ENCODE peak calls at places on chromosomes 2 and 18, in seven cellular contexts. T is non-pigmented ciliary epithelial cell; B is Calu3; I is AG08395; L is mesenteric fat pad; C is HuH-7; M is stimulated activated CD4-positive, alpha-beta T cell treated with anti-CD3 and anti-CD28 coated beads, TNF-alpha, amount 100 ng/mL, for 24 hours. A is an unnamed sample.

GRCh38 chr2:171491292-171491691 is 31.0 kb upstream of the CYBRD1 start:
- DNase-seq in T (no peak), B (no peak), I (no peak), L (no peak), C (no peak), M (no peak), A (no peak)

GRCh38 chr2:71536311-71536710 is 83.0 kb downstream of the DYSF start:
- DNase-seq in T (no peak), B (no peak), I (peak), L (peak), C (no peak), M (no peak), A (peak)

GRCh38 chr18:9090578-9090977 is 11.9 kb upstream of the NDUFV2 start:
- DNase-seq in T (no peak), B (no peak), I (no peak), L (no peak), C (no peak), M (no peak), A (no peak)

GRCh38 chr2:13020469-13020868 is 303.7 kb downstream of the TRIB2 start:
- DNase-seq in T (no peak), B (no peak), I (no peak), L (no peak), C (no peak), M (no peak), A (no peak)

GRCh38 chr2:181112916-181113315 is 132.5 kb downstream of the UBE2E3 start:
- DNase-seq in T (no peak), B (no peak), I (no peak), L (no peak), C (no peak), M (no peak), A (no peak)

GRCh38 chr2:47688561-47688960 is 94.4 kb upstream of the MSH6 start:
- DNase-seq in T (no peak), B (peak), I (no peak), L (no peak), C (no peak), M (no peak), A (no peak)

GRCh38 chr2:169106563-169107545 is 37.5 kb downstream of the DHRS9 start:
- DNase-seq in T (no peak), B (no peak), I (no peak), L (no peak), C (no peak), M (no peak), A (no peak)

GRCh38 chr18:71047882-71048281 is 759.0 kb downstream of the SOCS6 start:
- DNase-seq in T (no peak), B (no peak), I (no peak), L (no peak), C (no peak), M (no peak), A (no peak)

GRCh38 chr2:222057249-222058073 is 241.3 kb downstream of the PAX3 start:
- DNase-seq in T (no peak), B (no peak), I (peak), L (no peak), C (peak), M (no peak), A (no peak)

GRCh38 chr18:10143601-10144000 is 229.8 kb downstream of the VAPA start:
- DNase-seq in T (no peak), B (no peak), I (no peak), L (no peak), C (no peak), M (no peak), A (no peak)

GRCh38 chr2:196481323-196481695 is 158.2 kb upstream of the CCDC150 start:
- DNase-seq in T (peak), B (no peak), I (peak), L (no peak), C (no peak), M (no peak), A (no peak)

GRCh38 chr18:31498450-31499156 is 626 bp downstream of the DSG2 start:
- DNase-seq in T (no peak), B (no peak), I (no peak), L (no peak), C (no peak), M (peak), A (no peak)

GRCh38 chr2:152539424-152539823 is 177.8 kb downstream of the PRPF40A start:
- DNase-seq in T (no peak), B (no peak), I (no peak), L (no peak), C (no peak), M (no peak), A (no peak)

GRCh38 chr2:43075054-43075593 is 151.3 kb downstream of the ZFP36L2 start:
- DNase-seq in T (peak), B (peak), I (peak), L (peak), C (no peak), M (no peak), A (peak)

GRCh38 chr2:48699377-48699951 is 56.1 kb downstream of the LHCGR start:
- DNase-seq in T (no peak), B (no peak), I (peak), L (no peak), C (no peak), M (no peak), A (no peak)

GRCh38 chr2:111698743-111699554 is 185.0 kb downstream of the ANAPC1 start:
- DNase-seq in T (peak), B (peak), I (peak), L (peak), C (peak), M (peak), A (peak)

GRCh38 chr18:44876024-44876423 is 195.3 kb downstream of the SETBP1 start:
- DNase-seq in T (no peak), B (no peak), I (no peak), L (no peak), C (no peak), M (no peak), A (no peak)

GRCh38 chr2:10267551-10268465 is 34.9 kb upstream of the HPCAL1 start:
- DNase-seq in T (no peak), B (no peak), I (no peak), L (peak), C (no peak), M (no peak), A (peak)

GRCh38 chr2:146806295-146807005 is 1038.4 kb upstream of the ACVR2A start:
- DNase-seq in T (peak), B (no peak), I (no peak), L (no peak), C (no peak), M (no peak), A (no peak)

GRCh38 chr2:111029135-111029927 is 91.4 kb upstream of the BCL2L11 start:
- DNase-seq in T (no peak), B (peak), I (no peak), L (no peak), C (no peak), M (no peak), A (no peak)

GRCh38 chr18:11327656-11328055 is 178.3 kb upstream of the PIEZO2 start:
- DNase-seq in T (no peak), B (no peak), I (no peak), L (no peak), C (no peak), M (no peak), A (no peak)

GRCh38 chr2:123502926-123503325 is 522.2 kb upstream of the CNTNAP5 start:
- DNase-seq in T (no peak), B (no peak), I (no peak), L (no peak), C (no peak), M (no peak), A (no peak)

GRCh38 chr2:225512873-225513580 is 113.5 kb downstream of the NYAP2 start:
- DNase-seq in T (peak), B (no peak), I (no peak), L (no peak), C (no peak), M (no peak), A (no peak)

GRCh38 chr2:31004252-31004651 is 134.0 kb downstream of the GALNT14 start:
- DNase-seq in T (no peak), B (no peak), I (no peak), L (no peak), C (no peak), M (no peak), A (no peak)

GRCh38 chr18:24976502-24976901 is 375.5 kb downstream of the ZNF521 start:
- DNase-seq in T (no peak), B (no peak), I (no peak), L (no peak), C (no peak), M (no peak), A (no peak)

GRCh38 chr18:28576941-28577340 is 400.0 kb upstream of the CDH2 start:
- DNase-seq in T (no peak), B (no peak), I (no peak), L (no peak), C (no peak), M (no peak), A (no peak)

GRCh38 chr2:47056374-47056773 is 98.7 kb downstream of the STPG4 start:
- DNase-seq in T (no peak), B (no peak), I (peak), L (no peak), C (no peak), M (no peak), A (no peak)

A was measured in sigmoid colon.